ENCODE peak calls at places on chromosomes 13 and 19, in four cellular contexts. O is K562, X is GM12891, V is GM12878. U is an unnamed sample.

GRCh38 chr19:39372047-39372802 is 18.7 kb downstream of the PAF1 start:
- DNase-seq in O (no peak), X (no peak), V (no peak), U (no peak)

GRCh38 chr13:42381165-42381425 is 109.1 kb downstream of the AKAP11 start:
- DNase-seq in O (no peak), X (no peak), V (no peak), U (no peak)

GRCh38 chr19:51003316-51003715 is 1.9 kb upstream of the KLK8 start:
- DNase-seq in O (no peak), X (no peak), V (no peak), U (no peak)

GRCh38 chr13:85148009-85148408 is 651.2 kb downstream of the SLITRK6 start:
- DNase-seq in O (no peak), X (no peak), V (no peak), U (no peak)

GRCh38 chr13:28320884-28321574 is 173.9 kb downstream of the FLT1 start:
- DNase-seq in O (no peak), X (no peak), V (no peak), U (no peak)

GRCh38 chr19:51544038-51544437 is 12.6 kb upstream of the SIGLEC6 start:
- DNase-seq in O (no peak), X (no peak), V (no peak), U (no peak)

GRCh38 chr19:1566392-1567115 is 1.6 kb downstream of the MEX3D start:
- DNase-seq in O (no peak), X (no peak), V (no peak), U (no peak)

GRCh38 chr13:29922281-29922821 is 71.9 kb upstream of the UBL3 start:
- DNase-seq in O (no peak), X (no peak), V (no peak), U (no peak)

GRCh38 chr13:25214371-25215252 is 42.5 kb upstream of the AMER2 start:
- DNase-seq in O (no peak), X (no peak), V (no peak), U (no peak)

GRCh38 chr13:77233159-77233558 is 93.7 kb downstream of the MYCBP2 start:
- DNase-seq in O (no peak), X (no peak), V (no peak), U (no peak)

GRCh38 chr19:35460608-35461007 is 12.6 kb downstream of the FFAR2 start:
- DNase-seq in O (no peak), X (no peak), V (no peak), U (no peak)

GRCh38 chr19:2113436-2114211 is 16.9 kb downstream of the IZUMO4 start:
- DNase-seq in O (no peak), X (no peak), V (no peak), U (no peak)

GRCh38 chr19:49453757-49454248 is 778 bp downstream of the ALDH16A1 start:
- DNase-seq in O (peak), X (no peak), V (no peak), U (no peak)

GRCh38 chr19:5397804-5398692 is 57.2 kb upstream of the ZNRF4 start:
- DNase-seq in O (peak), X (peak), V (no peak), U (no peak)

GRCh38 chr19:46748325-46749109 is 2.3 kb upstream of the STRN4 start:
- DNase-seq in O (peak), X (no peak), V (no peak), U (peak)

GRCh38 chr19:39986643-39987042 is 10.2 kb upstream of the ZNF546 start:
- DNase-seq in O (no peak), X (no peak), V (no peak), U (no peak)

GRCh38 chr19:52722062-52723005 is 12.5 kb downstream of the ZNF611 start:
- DNase-seq in O (no peak), X (no peak), V (no peak), U (no peak)

GRCh38 chr13:42066542-42066941 is 18.1 kb downstream of the DGKH start:
- DNase-seq in O (no peak), X (no peak), V (no peak), U (no peak)

GRCh38 chr19:48137411-48137810 is 26.8 kb upstream of the PLA2G4C start:
- DNase-seq in O (no peak), X (no peak), V (no peak), U (no peak)

GRCh38 chr13:25766576-25766975 is 285.2 kb downstream of the SHISA2 start:
- DNase-seq in O (no peak), X (no peak), V (no peak), U (no peak)

GRCh38 chr19:50743537-50743936 is 20.4 kb downstream of the CLEC11A start:
- DNase-seq in O (no peak), X (no peak), V (no peak), U (no peak)

GRCh38 chr13:99432637-99433542 is 68.4 kb upstream of the TM9SF2 start:
- DNase-seq in O (no peak), X (peak), V (peak), U (peak)

GRCh38 chr19:7926021-7926726 is at the start of gene CTXN1:
- DNase-seq in O (peak), X (peak), V (no peak), U (no peak)

GRCh38 chr19:36059180-36059910 is 4.6 kb downstream of the WDR62 start:
- DNase-seq in O (no peak), X (no peak), V (no peak), U (no peak)

GRCh38 chr19:10420444-10421239 is at the start of gene PDE4A:
- DNase-seq in O (peak), X (peak), V (no peak), U (no peak)

GRCh38 chr19:5773276-5773675 is 11.3 kb downstream of the PRR22 start:
- DNase-seq in O (no peak), X (no peak), V (no peak), U (no peak)

GRCh38 chr19:8392017-8392591 is 1.9 kb downstream of the RAB11B start:
- DNase-seq in O (no peak), X (no peak), V (no peak), U (no peak)

GRCh38 chr19:42114412-42114811 is 17.8 kb downstream of the POU2F2 start:
- DNase-seq in O (no peak), X (no peak), V (peak), U (no peak)

GRCh38 chr19:18672606-18673337 is 10.7 kb upstream of the CRTC1 start:
- DNase-seq in O (no peak), X (no peak), V (no peak), U (no peak)

GRCh38 chr19:50909240-50910070 is 1.7 kb downstream of the KLK4 start:
- DNase-seq in O (peak), X (peak), V (no peak), U (no peak)

GRCh38 chr19:29761575-29762225 is 46.6 kb upstream of the C19orf12 start:
- DNase-seq in O (no peak), X (no peak), V (no peak), U (no peak)

GRCh38 chr19:40549007-40549708 is 27.5 kb upstream of the SHKBP1 start:
- DNase-seq in O (peak), X (peak), V (no peak), U (peak)

GRCh38 chr19:50551713-50552187 is 16.5 kb downstream of the LRRC4B start:
- DNase-seq in O (peak), X (no peak), V (no peak), U (no peak)

DNA sequence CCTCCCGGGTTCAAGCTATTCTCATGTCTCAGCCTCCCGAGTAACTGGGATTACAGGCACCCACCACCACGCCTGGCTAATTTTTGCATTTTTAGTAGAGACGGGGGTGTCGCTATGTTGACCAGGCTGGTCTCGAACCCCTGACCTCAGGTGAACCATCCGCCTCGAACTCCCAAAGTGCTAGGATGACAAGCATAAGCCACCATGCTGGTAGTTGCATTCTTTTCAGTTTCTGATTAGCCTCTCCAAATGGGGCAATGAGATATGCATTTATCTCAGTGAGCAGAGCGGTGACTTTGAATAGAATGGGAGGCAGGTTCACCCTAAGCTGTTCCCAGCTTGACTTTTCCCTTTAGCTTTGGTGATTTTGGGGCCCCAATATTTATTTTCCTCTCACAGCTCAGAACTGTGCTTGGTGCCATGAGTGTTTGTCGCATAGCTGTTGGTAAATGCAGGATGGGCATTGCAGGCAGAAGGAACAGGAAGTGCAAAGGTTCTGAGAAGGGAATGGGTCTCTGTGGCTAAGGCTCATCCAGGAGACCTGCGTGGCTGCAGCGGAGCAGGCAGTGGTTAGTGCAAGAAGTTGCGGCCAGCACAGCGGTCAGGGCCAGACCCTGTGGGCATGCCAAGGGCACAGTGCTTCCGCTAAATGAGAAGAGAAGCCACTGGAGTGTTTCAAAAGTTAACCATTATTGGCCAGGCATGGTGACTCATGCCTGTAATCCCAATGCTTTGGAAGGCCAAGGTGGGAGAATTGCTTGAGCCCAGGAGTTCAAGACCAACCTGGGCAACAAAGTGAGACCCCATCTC is 20.7 kb downstream of the LYPD3 start:
- DNase-seq in O (no peak), X (no peak), V (no peak), U (peak)
- TF ChIP-seq SPI1 in O (peak), X (peak), V (no peak), U (peak)

GRCh38 chr19:12864721-12865715 is 16.2 kb downstream of the DNASE2 start:
- DNase-seq in O (no peak), X (no peak), V (no peak), U (no peak)

GRCh38 chr19:12868540-12869112 is 12.6 kb downstream of the DNASE2 start:
- DNase-seq in O (peak), X (peak), V (no peak), U (no peak)

GRCh38 chr19:12866416-12867119 is 14.7 kb downstream of the DNASE2 start:
- DNase-seq in O (peak), X (no peak), V (no peak), U (no peak)

GRCh38 chr19:12865746-12866415 is 15.4 kb downstream of the DNASE2 start:
- DNase-seq in O (no peak), X (no peak), V (no peak), U (no peak)

GRCh38 chr19:12867120-12868099 is 13.8 kb downstream of the DNASE2 start:
- DNase-seq in O (peak), X (peak), V (peak), U (no peak)
- TF ChIP-seq SPI1 in O (no peak), X (no peak), V (no peak), U (no peak)

GRCh38 chr13:53013113-53013512 is 15.5 kb upstream of the OLFM4 start:
- DNase-seq in O (no peak), X (no peak), V (no peak), U (no peak)
- TF ChIP-seq SPI1 in O (no peak), X (no peak), V (no peak), U (no peak)

GRCh38 chr13:40564342-40564997 is 102.0 kb downstream of the FOXO1 start:
- DNase-seq in O (no peak), X (no peak), V (peak), U (peak)

GRCh38 chr13:40566811-40567210 is 99.6 kb downstream of the FOXO1 start:
- DNase-seq in O (no peak), X (no peak), V (no peak), U (no peak)

GRCh38 chr13:40563350-40564125 is 102.9 kb downstream of the FOXO1 start:
- DNase-seq in O (no peak), X (no peak), V (no peak), U (peak)

GRCh38 chr13:40562975-40563349 is 103.5 kb downstream of the FOXO1 start:
- DNase-seq in O (no peak), X (no peak), V (no peak), U (peak)

DNA sequence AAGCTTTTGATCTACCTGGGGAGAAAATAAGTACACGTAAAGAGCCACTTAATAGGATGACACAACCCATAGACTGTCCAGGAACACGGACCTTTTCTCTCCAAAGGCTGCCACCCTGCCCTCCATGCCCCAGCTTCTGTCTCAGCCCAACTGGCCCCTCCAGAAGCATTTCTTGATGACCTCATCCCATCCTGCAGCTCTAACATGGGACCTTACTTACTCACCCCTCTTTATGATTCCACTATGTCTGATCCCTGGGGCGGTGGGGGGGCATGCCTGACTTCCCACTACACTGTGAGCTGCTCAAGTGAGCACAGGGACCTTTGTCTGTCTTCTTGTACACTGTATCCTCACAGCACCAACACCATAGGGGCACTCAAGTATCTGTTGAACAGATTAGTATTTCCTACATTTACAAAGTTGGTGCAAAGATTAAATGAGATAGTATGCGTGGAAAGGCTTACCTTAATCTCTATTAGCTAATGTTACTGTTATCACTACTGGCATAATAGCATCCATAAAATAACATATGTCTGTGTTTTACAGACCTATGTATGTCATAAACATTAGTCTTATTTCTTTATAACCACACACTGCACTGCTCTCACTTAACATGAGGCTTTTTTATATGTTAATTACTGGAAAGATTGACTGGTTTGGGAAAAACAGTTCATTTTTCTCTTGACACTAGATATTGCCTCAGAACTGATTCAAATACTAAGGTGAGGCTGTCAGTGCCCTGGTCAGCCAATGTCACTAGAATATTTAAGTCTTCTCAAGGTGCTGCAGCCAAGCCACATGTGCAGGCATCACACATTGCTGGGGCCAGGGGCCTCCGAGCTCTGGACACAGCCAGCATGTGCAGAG is 100.9 kb downstream of the FOXO1 start:
- DNase-seq in O (no peak), X (no peak), V (no peak), U (no peak)
- TF ChIP-seq SPI1 in O (no peak), X (no peak), V (no peak), U (no peak)